ENCODE peak calls at places on chromosome 17, in nine cellular contexts. I, Q, G, J, W, K, D, E and L are unnamed samples.

GRCh38 chr17:75785770-75786538 is 1.3 kb downstream of the UNK start:
- DNase-seq in I (no peak), Q (no peak), G (no peak), J (no peak), W (no peak), K (no peak), D (no peak), E (no peak), L (no peak)

GRCh38 chr17:55432358-55433028 is 10.9 kb upstream of the MMD start:
- DNase-seq in I (no peak), Q (no peak), G (no peak), J (no peak), W (no peak), K (no peak), D (no peak), E (no peak), L (peak)

GRCh38 chr17:29570521-29570920 is 2.0 kb downstream of the TP53I13 start:
- DNase-seq in I (no peak), Q (no peak), G (no peak), J (peak), W (no peak), K (no peak), D (no peak), E (peak), L (no peak)

GRCh38 chr17:37089998-37090397 is 141.2 kb downstream of the AATF start:
- DNase-seq in I (no peak), Q (no peak), G (no peak), J (peak), W (no peak), K (no peak), D (no peak), E (no peak), L (no peak)

GRCh38 chr17:78677303-78678219 is 100.4 kb upstream of the DNAH17 start:
- DNase-seq in I (no peak), Q (no peak), G (no peak), J (no peak), W (no peak), K (no peak), D (peak), E (no peak), L (peak)

GRCh38 chr17:2105663-2106062 is 50.8 kb downstream of the HIC1 start:
- DNase-seq in I (no peak), Q (no peak), G (no peak), J (no peak), W (no peak), K (no peak), D (no peak), E (no peak), L (no peak)

GRCh38 chr17:35448214-35448898 is at the start of gene SLFN13:
- DNase-seq in I (peak), Q (peak), G (peak), J (peak), W (peak), K (peak), D (peak), E (peak), L (no peak)

GRCh38 chr17:17877548-17878358 is 41.0 kb upstream of the SREBF1 start:
- DNase-seq in I (peak), Q (peak), G (no peak), J (no peak), W (no peak), K (no peak), D (peak), E (peak), L (peak)

GRCh38 chr17:1179635-1180433 is at the start of gene ABR:
- DNase-seq in I (peak), Q (peak), G (no peak), J (peak), W (no peak), K (peak), D (peak), E (no peak), L (no peak)

GRCh38 chr17:31320791-31321190 is 631 bp downstream of the EVI2A start:
- DNase-seq in I (no peak), Q (no peak), G (no peak), J (no peak), W (no peak), K (no peak), D (no peak), E (no peak), L (peak)

GRCh38 chr17:142102-142661 is 4.8 kb downstream of the SCGB1C2 start:
- DNase-seq in I (peak), Q (no peak), G (no peak), J (no peak), W (no peak), K (peak), D (peak), E (peak), L (peak)

GRCh38 chr17:41692722-41693521 is 4.2 kb downstream of the EIF1 start:
- DNase-seq in I (no peak), Q (no peak), G (no peak), J (no peak), W (no peak), K (no peak), D (no peak), E (no peak), L (no peak)

GRCh38 chr17:56779306-56779705 is 54.4 kb downstream of the C17orf67 start:
- DNase-seq in I (no peak), Q (no peak), G (no peak), J (no peak), W (no peak), K (no peak), D (no peak), E (no peak), L (no peak)

GRCh38 chr17:28726396-28726911 is 421 bp upstream of the TLCD1 start:
- DNase-seq in I (peak), Q (peak), G (peak), J (peak), W (no peak), K (no peak), D (no peak), E (no peak), L (peak)

GRCh38 chr17:19331134-19331533 is 31.4 kb downstream of the B9D1 start:
- DNase-seq in I (no peak), Q (no peak), G (no peak), J (no peak), W (no peak), K (no peak), D (no peak), E (no peak), L (peak)

GRCh38 chr17:63042443-63042842 is 76.4 kb downstream of the TANC2 start:
- DNase-seq in I (peak), Q (no peak), G (no peak), J (no peak), W (no peak), K (no peak), D (no peak), E (no peak), L (no peak)

GRCh38 chr17:4035081-4035680 is 70.9 kb upstream of the ATP2A3 start:
- DNase-seq in I (peak), Q (no peak), G (no peak), J (no peak), W (no peak), K (no peak), D (no peak), E (no peak), L (no peak)

GRCh38 chr17:63579633-63580032 is 21.1 kb upstream of the TACO1 start:
- DNase-seq in I (peak), Q (no peak), G (no peak), J (no peak), W (no peak), K (no peak), D (no peak), E (no peak), L (no peak)

GRCh38 chr17:4850236-4850635 is 17.1 kb downstream of the MINK1 start:
- DNase-seq in I (no peak), Q (no peak), G (no peak), J (no peak), W (no peak), K (peak), D (no peak), E (peak), L (peak)

GRCh38 chr17:18262111-18262510 is 1.6 kb downstream of the MIEF2 start:
- DNase-seq in I (no peak), Q (no peak), G (no peak), J (no peak), W (no peak), K (no peak), D (no peak), E (no peak), L (no peak)

GRCh38 chr17:27322026-27322425 is 28.1 kb downstream of the WSB1 start:
- DNase-seq in I (no peak), Q (no peak), G (no peak), J (no peak), W (no peak), K (no peak), D (no peak), E (no peak), L (no peak)

GRCh38 chr17:50047488-50048126 is 8.3 kb upstream of the ITGA3 start:
- DNase-seq in I (no peak), Q (no peak), G (no peak), J (no peak), W (no peak), K (peak), D (no peak), E (peak), L (peak)

GRCh38 chr17:65278050-65278819 is 141.1 kb downstream of the RGS9 start:
- DNase-seq in I (peak), Q (peak), G (no peak), J (peak), W (no peak), K (peak), D (peak), E (peak), L (peak)